ENCODE peak calls at places on chromosomes 13 and 19, in five cellular contexts. One of them, this sample, is unnamed.

GRCh38 chr19:7368456-7368855 is 19.7 kb downstream of the ARHGEF18 start:
- DNase-seq in tibial artery: no peak
- DNase-seq in colonic mucosa: peak; percentile 27
- DNase-seq in upper lobe of left lung: no peak
- DNase-seq in uterus: peak; percentile 92
- DNase-seq in this sample: no peak

GRCh38 chr19:17686592-17687042 is 1.5 kb downstream of the UNC13A start:
- DNase-seq in upper lobe of left lung: no peak
- DNase-seq in uterus: no peak
- DNase-seq in colonic mucosa: peak; percentile 20
- DNase-seq in tibial artery: no peak
- DNase-seq in this sample: peak; percentile 7

GRCh38 chr19:49890349-49891311 is 6.1 kb downstream of the IL4I1 start:
- DNase-seq in colonic mucosa: peak; percentile 69
- DNase-seq in uterus: no peak
- DNase-seq in tibial artery: no peak
- DNase-seq in upper lobe of left lung: peak; percentile 53
- DNase-seq in this sample: peak; percentile 78

GRCh38 chr19:23460656-23461055 is 65.4 kb upstream of the ZNF91 start:
- DNase-seq in upper lobe of left lung: no peak
- DNase-seq in tibial artery: no peak
- DNase-seq in uterus: no peak
- DNase-seq in colonic mucosa: no peak
- DNase-seq in this sample: no peak

GRCh38 chr13:106104281-106104901 is 431.1 kb downstream of the EFNB2 start:
- DNase-seq in tibial artery: no peak
- DNase-seq in uterus: no peak
- DNase-seq in colonic mucosa: no peak
- DNase-seq in upper lobe of left lung: no peak
- DNase-seq in this sample: no peak

GRCh38 chr13:39091586-39091985 is 53.3 kb downstream of the NHLRC3 start:
- DNase-seq in tibial artery: no peak
- DNase-seq in uterus: no peak
- DNase-seq in colonic mucosa: no peak
- DNase-seq in upper lobe of left lung: no peak
- DNase-seq in this sample: no peak

GRCh38 chr13:59750860-59751259 is 412.9 kb downstream of the DIAPH3 start:
- DNase-seq in colonic mucosa: no peak
- DNase-seq in tibial artery: no peak
- DNase-seq in upper lobe of left lung: no peak
- DNase-seq in uterus: no peak
- DNase-seq in this sample: no peak

GRCh38 chr19:42441047-42441440 is 1.7 kb downstream of the CXCL17 start:
- DNase-seq in colonic mucosa: no peak
- DNase-seq in uterus: no peak
- DNase-seq in tibial artery: no peak
- DNase-seq in upper lobe of left lung: peak; percentile 65
- DNase-seq in this sample: no peak

GRCh38 chr13:35500071-35500595 is 23.6 kb upstream of the MAB21L1 start:
- DNase-seq in colonic mucosa: no peak
- DNase-seq in uterus: no peak
- DNase-seq in upper lobe of left lung: no peak
- DNase-seq in tibial artery: no peak
- DNase-seq in this sample: no peak

GRCh38 chr13:110560606-110561334 is 752 bp downstream of the RAB20 start:
- DNase-seq in colonic mucosa: no peak
- DNase-seq in uterus: no peak
- DNase-seq in tibial artery: no peak
- DNase-seq in upper lobe of left lung: peak; percentile 58
- DNase-seq in this sample: peak; percentile 67

GRCh38 chr19:41912899-41913475 is 15.3 kb downstream of the ERFL start:
- DNase-seq in uterus: no peak
- DNase-seq in colonic mucosa: no peak
- DNase-seq in tibial artery: no peak
- DNase-seq in upper lobe of left lung: no peak
- DNase-seq in this sample: peak; percentile 49

GRCh38 chr13:73138276-73138950 is 79.6 kb downstream of the KLF5 start:
- DNase-seq in tibial artery: no peak
- DNase-seq in colonic mucosa: no peak
- DNase-seq in uterus: no peak
- DNase-seq in upper lobe of left lung: peak; percentile 66
- DNase-seq in this sample: no peak

GRCh38 chr13:29909975-29910674 is 59.7 kb upstream of the UBL3 start:
- DNase-seq in upper lobe of left lung: no peak
- DNase-seq in uterus: no peak
- DNase-seq in colonic mucosa: no peak
- DNase-seq in tibial artery: peak; percentile 69
- DNase-seq in this sample: no peak

GRCh38 chr13:91805605-91806004 is 407.2 kb downstream of the GPC5 start:
- DNase-seq in colonic mucosa: no peak
- DNase-seq in tibial artery: no peak
- DNase-seq in uterus: no peak
- DNase-seq in upper lobe of left lung: no peak
- DNase-seq in this sample: no peak

GRCh38 chr19:39400997-39401548 is 5.6 kb upstream of the ZFP36 start:
- DNase-seq in uterus: no peak
- DNase-seq in tibial artery: no peak
- DNase-seq in colonic mucosa: no peak
- DNase-seq in upper lobe of left lung: no peak
- DNase-seq in this sample: no peak

GRCh38 chr13:101210774-101211173 is 205.5 kb downstream of the NALCN start:
- DNase-seq in colonic mucosa: no peak
- DNase-seq in upper lobe of left lung: no peak
- DNase-seq in tibial artery: no peak
- DNase-seq in uterus: no peak
- DNase-seq in this sample: no peak

GRCh38 chr13:112697756-112698655 is 8.2 kb downstream of the ATP11A start:
- DNase-seq in upper lobe of left lung: no peak
- DNase-seq in uterus: no peak
- DNase-seq in colonic mucosa: no peak
- DNase-seq in tibial artery: peak; percentile 25
- DNase-seq in this sample: no peak

GRCh38 chr19:7874080-7874856 is at the start of gene PRR36:
- DNase-seq in tibial artery: no peak
- DNase-seq in colonic mucosa: no peak
- DNase-seq in upper lobe of left lung: peak; percentile 84
- DNase-seq in uterus: no peak
- DNase-seq in this sample: no peak

GRCh38 chr19:6087074-6087506 is 23.2 kb downstream of the RFX2 start:
- DNase-seq in tibial artery: no peak
- DNase-seq in colonic mucosa: peak; percentile 49
- DNase-seq in upper lobe of left lung: no peak
- DNase-seq in uterus: no peak
- DNase-seq in this sample: peak; percentile 58

GRCh38 chr19:9189538-9189937 is 10.8 kb downstream of the OR7D2 start:
- DNase-seq in upper lobe of left lung: no peak
- DNase-seq in tibial artery: no peak
- DNase-seq in uterus: no peak
- DNase-seq in colonic mucosa: no peak
- DNase-seq in this sample: no peak

GRCh38 chr13:93751117-93751516 is 524.5 kb downstream of the GPC6 start:
- DNase-seq in colonic mucosa: no peak
- DNase-seq in uterus: no peak
- DNase-seq in upper lobe of left lung: no peak
- DNase-seq in tibial artery: no peak
- DNase-seq in this sample: no peak

GRCh38 chr13:50340566-50341287 is 325.5 kb downstream of the KCNRG start:
- DNase-seq in tibial artery: no peak
- DNase-seq in colonic mucosa: no peak
- DNase-seq in upper lobe of left lung: no peak
- DNase-seq in uterus: peak; percentile 33
- DNase-seq in this sample: no peak

GRCh38 chr19:47719047-47719885 is 6.0 kb downstream of the EHD2 start:
- DNase-seq in uterus: peak; percentile 93
- DNase-seq in upper lobe of left lung: peak; percentile 54
- DNase-seq in colonic mucosa: peak; percentile 61
- DNase-seq in tibial artery: peak; percentile 92
- DNase-seq in this sample: peak; percentile 64

GRCh38 chr19:47725759-47726401 is 12.7 kb downstream of the EHD2 start:
- DNase-seq in upper lobe of left lung: peak; percentile 95
- DNase-seq in tibial artery: no peak
- DNase-seq in colonic mucosa: no peak
- DNase-seq in uterus: no peak
- DNase-seq in this sample: no peak

GRCh38 chr19:47720669-47721068 is 7.4 kb downstream of the EHD2 start:
- DNase-seq in tibial artery: no peak
- DNase-seq in upper lobe of left lung: no peak
- DNase-seq in uterus: no peak
- DNase-seq in colonic mucosa: no peak
- DNase-seq in this sample: no peak

GRCh38 chr19:47726467-47726866 is 13.2 kb downstream of the EHD2 start:
- DNase-seq in tibial artery: no peak
- DNase-seq in upper lobe of left lung: peak; percentile 56
- DNase-seq in colonic mucosa: no peak
- DNase-seq in uterus: no peak
- DNase-seq in this sample: no peak

GRCh38 chr19:47723573-47723923 is 10.3 kb downstream of the EHD2 start:
- DNase-seq in uterus: peak; percentile 74
- DNase-seq in colonic mucosa: no peak
- DNase-seq in upper lobe of left lung: peak; percentile 92
- DNase-seq in tibial artery: peak; percentile 82
- DNase-seq in this sample: peak; percentile 68
- H3K4me1 ChIP-seq in uterus: no peaks in the 10 kb centered on the region
- H3K4me1 ChIP-seq in colonic mucosa: no peaks in the 10 kb centered on the region
- H3K4me1 ChIP-seq in upper lobe of left lung: peaks cover 77% of the 10 kb centered on the region
- H3K4me1 ChIP-seq in tibial artery: peaks cover 9% of the 10 kb centered on the region
- H3K4me1 ChIP-seq in this sample: peaks cover under 1% of the 10 kb centered on the region

GRCh38 chr13:27796544-27797227 is 4.4 kb downstream of the GSX1 start:
- DNase-seq in tibial artery: no peak
- DNase-seq in colonic mucosa: no peak
- DNase-seq in uterus: no peak
- DNase-seq in upper lobe of left lung: no peak
- DNase-seq in this sample: no peak

GRCh38 chr13:27795718-27796019 is 3.4 kb downstream of the GSX1 start:
- DNase-seq in uterus: no peak
- DNase-seq in tibial artery: no peak
- DNase-seq in upper lobe of left lung: no peak
- DNase-seq in colonic mucosa: no peak
- DNase-seq in this sample: no peak

GRCh38 chr13:27794075-27794691 is 1.9 kb downstream of the GSX1 start:
- DNase-seq in colonic mucosa: no peak
- DNase-seq in tibial artery: no peak
- DNase-seq in upper lobe of left lung: no peak
- DNase-seq in uterus: no peak
- DNase-seq in this sample: no peak

GRCh38 chr13:27794921-27795717 is 2.8 kb downstream of the GSX1 start:
- DNase-seq in upper lobe of left lung: no peak
- DNase-seq in uterus: no peak
- DNase-seq in colonic mucosa: no peak
- DNase-seq in tibial artery: no peak
- DNase-seq in this sample: no peak

DNA sequence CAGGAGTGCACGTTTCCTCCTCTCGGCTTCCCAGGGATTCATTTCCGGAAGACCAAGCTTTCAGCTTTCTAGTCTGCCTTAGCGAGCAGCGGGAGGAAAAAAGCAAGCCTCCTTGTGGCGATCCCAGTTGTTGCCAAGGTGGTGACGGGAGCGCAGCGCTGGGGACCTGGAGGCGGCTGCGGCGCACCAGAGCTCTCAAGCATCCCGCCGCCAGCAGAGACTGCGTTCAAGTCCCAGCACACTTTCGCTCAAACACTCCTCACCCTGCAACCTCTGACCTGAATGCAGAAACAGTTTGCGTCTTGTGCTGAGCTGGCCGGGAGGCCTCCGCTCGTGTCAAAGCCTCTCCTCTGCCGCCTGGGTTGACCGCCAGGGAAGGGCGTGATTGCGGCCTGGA is 4.9 kb downstream of the GSX1 start:
- DNase-seq in uterus: no peak
- DNase-seq in colonic mucosa: no peak
- DNase-seq in tibial artery: no peak
- DNase-seq in upper lobe of left lung: no peak
- DNase-seq in this sample: no peak
- H3K4me3 ChIP-seq in uterus: no peak overlapping the region
- H3K4me3 ChIP-seq in colonic mucosa: no peak overlapping the region
- H3K4me3 ChIP-seq in tibial artery: no peak overlapping the region
- H3K4me3 ChIP-seq in upper lobe of left lung: no peak overlapping the region
- H3K4me3 ChIP-seq in this sample: no peak overlapping the region

DNA sequence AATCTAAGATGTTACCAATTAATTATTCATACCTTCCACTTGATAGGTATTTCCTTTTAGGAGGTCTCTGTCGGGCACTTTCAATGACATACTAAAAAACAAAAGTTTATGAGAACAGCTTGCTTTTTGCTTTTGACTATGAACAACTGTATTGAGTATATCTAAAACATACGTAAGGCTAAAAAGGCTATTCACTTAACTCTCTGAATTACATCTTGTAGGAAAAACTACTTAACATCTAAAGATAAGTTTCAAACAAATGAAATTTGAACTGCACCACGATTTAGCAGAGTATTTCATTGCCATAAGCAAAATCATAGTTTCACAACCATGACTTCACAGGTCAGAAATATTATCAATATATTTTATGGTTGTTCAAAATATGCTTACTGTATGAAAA is 11.6 kb downstream of the SUPT20H start:
- DNase-seq in upper lobe of left lung: no peak
- DNase-seq in uterus: no peak
- DNase-seq in tibial artery: no peak
- DNase-seq in colonic mucosa: no peak
- DNase-seq in this sample: no peak
- TF ChIP-seq CTCF in upper lobe of left lung: no peak
- TF ChIP-seq CTCF in uterus: no peak
- TF ChIP-seq CTCF in tibial artery: no peak
- TF ChIP-seq CTCF in colonic mucosa: no peak
- TF ChIP-seq CTCF in this sample: no peak

GRCh38 chr19:46952874-46953273 is 66.8 kb upstream of the NPAS1 start:
- DNase-seq in colonic mucosa: no peak
- DNase-seq in upper lobe of left lung: no peak
- DNase-seq in uterus: no peak
- DNase-seq in tibial artery: no peak
- DNase-seq in this sample: no peak

GRCh38 chr19:46955813-46956371 is 63.7 kb upstream of the NPAS1 start:
- DNase-seq in tibial artery: no peak
- DNase-seq in colonic mucosa: no peak
- DNase-seq in uterus: no peak
- DNase-seq in upper lobe of left lung: no peak
- DNase-seq in this sample: no peak

GRCh38 chr19:46955114-46955812 is 64.4 kb upstream of the NPAS1 start:
- DNase-seq in colonic mucosa: no peak
- DNase-seq in uterus: no peak
- DNase-seq in tibial artery: no peak
- DNase-seq in upper lobe of left lung: no peak
- DNase-seq in this sample: no peak

GRCh38 chr19:46954502-46955004 is 65.1 kb upstream of the NPAS1 start:
- DNase-seq in uterus: no peak
- DNase-seq in tibial artery: no peak
- DNase-seq in upper lobe of left lung: no peak
- DNase-seq in colonic mucosa: no peak
- DNase-seq in this sample: no peak

DNA sequence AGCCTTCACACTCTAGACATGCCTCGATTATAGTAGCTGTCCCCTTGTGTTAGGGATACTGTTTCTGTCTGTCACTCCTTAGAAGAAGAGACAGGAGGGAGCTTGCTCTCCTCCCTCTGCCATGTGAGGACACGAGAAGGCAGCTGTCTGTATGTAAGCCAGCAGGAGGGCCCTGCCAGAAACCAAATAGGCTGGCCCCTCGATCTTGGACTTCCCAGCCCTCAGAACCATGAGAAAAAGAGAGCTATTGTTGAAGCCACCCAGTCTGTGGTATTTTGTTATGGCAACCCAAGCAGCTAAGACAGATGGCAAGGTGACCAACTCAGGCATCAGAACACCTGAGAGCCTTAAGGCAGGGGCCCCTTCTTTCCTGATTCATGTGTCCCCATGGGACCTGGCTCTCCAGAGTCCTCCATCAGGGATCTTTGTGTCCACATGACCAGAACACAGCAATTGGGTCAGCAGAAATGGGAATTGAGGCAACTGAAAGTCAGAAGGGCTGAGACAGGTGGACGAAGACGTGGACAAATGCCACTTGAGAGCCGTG is 65.6 kb upstream of the NPAS1 start:
- DNase-seq in tibial artery: no peak
- DNase-seq in uterus: no peak
- DNase-seq in colonic mucosa: no peak
- DNase-seq in upper lobe of left lung: no peak
- DNase-seq in this sample: no peak
- H3K4me1 ChIP-seq in tibial artery: no peaks in the 10 kb centered on the region
- H3K4me1 ChIP-seq in uterus: peaks cover 6% of the 10 kb centered on the region
- H3K4me1 ChIP-seq in colonic mucosa: peaks cover 18% of the 10 kb centered on the region
- H3K4me1 ChIP-seq in upper lobe of left lung: peaks cover 36% of the 10 kb centered on the region
- H3K4me1 ChIP-seq in this sample: peaks cover 48% of the 10 kb centered on the region